ENCODE peak calls at places on chromosomes 11 and 22, in five cellular contexts. One of them, this sample, is unnamed.

GRCh38 chr11:65663634-65664200 is 1.0 kb upstream of the RELA start:
- DNase-seq in kidney epithelial cell: no peak
- DNase-seq in fibroblast of the aortic adventitia: peak
- DNase-seq in GM23338: peak
- DNase-seq in AG10803: peak
- DNase-seq in this sample: no peak

GRCh38 chr22:32218470-32218869 is 13.6 kb upstream of the RFPL2 start:
- DNase-seq in fibroblast of the aortic adventitia: no peak
- DNase-seq in GM23338: no peak
- DNase-seq in kidney epithelial cell: no peak
- DNase-seq in AG10803: no peak
- DNase-seq in this sample: no peak

GRCh38 chr11:120354779-120355178 is 18.6 kb downstream of the ARHGEF12 start:
- DNase-seq in AG10803: no peak
- DNase-seq in kidney epithelial cell: no peak
- DNase-seq in fibroblast of the aortic adventitia: no peak
- DNase-seq in GM23338: no peak
- DNase-seq in this sample: no peak

GRCh38 chr11:76030286-76030685 is 176.0 kb downstream of the WNT11 start:
- DNase-seq in kidney epithelial cell: peak
- DNase-seq in fibroblast of the aortic adventitia: peak
- DNase-seq in AG10803: no peak
- DNase-seq in GM23338: peak
- DNase-seq in this sample: no peak

GRCh38 chr11:3109921-3110706 is 52.9 kb upstream of the CARS1 start:
- DNase-seq in GM23338: peak
- DNase-seq in kidney epithelial cell: no peak
- DNase-seq in AG10803: peak
- DNase-seq in fibroblast of the aortic adventitia: peak
- DNase-seq in this sample: no peak

GRCh38 chr11:15810079-15810478 is 546.3 kb downstream of the SOX6 start:
- DNase-seq in fibroblast of the aortic adventitia: no peak
- DNase-seq in GM23338: no peak
- DNase-seq in AG10803: no peak
- DNase-seq in kidney epithelial cell: no peak
- DNase-seq in this sample: no peak

GRCh38 chr11:104609297-104609696 is 289.0 kb downstream of the CASP12 start:
- DNase-seq in GM23338: peak
- DNase-seq in AG10803: peak
- DNase-seq in fibroblast of the aortic adventitia: peak
- DNase-seq in kidney epithelial cell: no peak
- DNase-seq in this sample: no peak

GRCh38 chr22:23938328-23939016 is 22.5 kb downstream of the GSTT2B start:
- DNase-seq in kidney epithelial cell: no peak
- DNase-seq in AG10803: no peak
- DNase-seq in fibroblast of the aortic adventitia: no peak
- DNase-seq in GM23338: no peak
- DNase-seq in this sample: no peak

GRCh38 chr11:68684385-68685356 is at the start of gene GAL:
- DNase-seq in fibroblast of the aortic adventitia: no peak
- DNase-seq in kidney epithelial cell: no peak
- DNase-seq in AG10803: no peak
- DNase-seq in GM23338: peak
- DNase-seq in this sample: no peak

GRCh38 chr11:109037856-109038780 is 373.2 kb downstream of the DDX10 start:
- DNase-seq in AG10803: peak
- DNase-seq in kidney epithelial cell: no peak
- DNase-seq in fibroblast of the aortic adventitia: peak
- DNase-seq in GM23338: no peak
- DNase-seq in this sample: no peak

GRCh38 chr11:61472868-61473267 is 35.7 kb upstream of the LRRC10B start:
- DNase-seq in fibroblast of the aortic adventitia: peak
- DNase-seq in kidney epithelial cell: no peak
- DNase-seq in GM23338: no peak
- DNase-seq in AG10803: peak
- DNase-seq in this sample: no peak

GRCh38 chr11:22479133-22479690 is 141.0 kb downstream of the SLC17A6 start:
- DNase-seq in GM23338: no peak
- DNase-seq in fibroblast of the aortic adventitia: no peak
- DNase-seq in kidney epithelial cell: no peak
- DNase-seq in AG10803: peak
- DNase-seq in this sample: no peak

GRCh38 chr11:131760191-131760951 is 390.0 kb downstream of the NTM start:
- DNase-seq in fibroblast of the aortic adventitia: peak
- DNase-seq in AG10803: peak
- DNase-seq in kidney epithelial cell: no peak
- DNase-seq in GM23338: peak
- DNase-seq in this sample: no peak

GRCh38 chr11:32113200-32113599 is 22.3 kb downstream of the RCN1 start:
- DNase-seq in AG10803: no peak
- DNase-seq in GM23338: no peak
- DNase-seq in kidney epithelial cell: no peak
- DNase-seq in fibroblast of the aortic adventitia: no peak
- DNase-seq in this sample: no peak

GRCh38 chr22:45880732-45881523 is 96.0 kb downstream of the WNT7B start:
- DNase-seq in GM23338: peak
- DNase-seq in kidney epithelial cell: no peak
- DNase-seq in fibroblast of the aortic adventitia: no peak
- DNase-seq in AG10803: no peak
- DNase-seq in this sample: no peak
- H3K4me3 ChIP-seq in GM23338: no peak
- H3K4me3 ChIP-seq in kidney epithelial cell: no peak
- H3K4me3 ChIP-seq in fibroblast of the aortic adventitia: no peak
- H3K4me3 ChIP-seq in AG10803: no peak
- H3K4me3 ChIP-seq in this sample: no peak

DNA sequence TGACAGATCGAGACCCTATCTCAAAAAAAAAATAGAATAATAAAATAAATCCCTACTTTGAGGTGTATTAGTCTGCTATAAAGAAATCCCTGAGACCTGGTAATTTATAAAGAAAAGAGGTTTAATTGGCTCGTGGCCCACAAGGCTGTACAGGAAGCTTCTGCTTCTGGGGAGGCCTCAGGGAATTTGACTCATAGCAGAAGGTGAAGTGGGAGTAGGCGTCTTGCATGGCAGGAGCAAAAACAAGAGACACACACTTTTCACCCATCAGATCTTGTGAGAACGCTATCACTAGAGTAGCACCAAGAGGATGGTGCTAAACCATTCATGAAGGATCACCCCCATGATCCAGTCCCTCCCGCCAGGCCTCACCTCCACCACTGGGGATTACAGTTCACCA is 29.2 kb downstream of the CDPF1 start:
- DNase-seq in AG10803: no peak
- DNase-seq in GM23338: no peak
- DNase-seq in fibroblast of the aortic adventitia: no peak
- DNase-seq in kidney epithelial cell: no peak
- DNase-seq in this sample: no peak
- H3K4me3 ChIP-seq in AG10803: no peak
- H3K4me3 ChIP-seq in GM23338: no peak
- H3K4me3 ChIP-seq in fibroblast of the aortic adventitia: no peak
- H3K4me3 ChIP-seq in kidney epithelial cell: no peak
- H3K4me3 ChIP-seq in this sample: no peak

DNA sequence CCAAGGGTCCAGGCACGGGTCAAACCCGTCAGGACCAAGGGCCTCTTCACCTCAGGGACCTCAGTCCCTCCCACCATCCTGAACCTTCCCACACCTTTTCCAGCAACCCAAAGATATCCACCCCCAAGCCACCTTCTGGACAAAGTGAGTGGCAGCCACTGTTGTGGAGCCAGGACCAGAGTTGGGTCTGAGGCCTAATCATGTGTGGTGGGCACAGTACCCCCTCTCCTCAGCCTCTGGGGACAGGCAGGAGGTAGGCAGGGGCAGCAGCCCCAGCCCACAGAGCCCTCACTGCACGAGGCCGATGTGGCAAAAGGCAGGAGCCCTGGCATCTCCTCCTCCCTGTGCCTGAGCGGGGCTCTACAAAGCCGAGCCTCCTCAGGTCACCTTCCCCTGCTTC is 2.5 kb downstream of the KCNJ11 start:
- DNase-seq in kidney epithelial cell: no peak
- DNase-seq in fibroblast of the aortic adventitia: no peak
- DNase-seq in AG10803: no peak
- DNase-seq in GM23338: no peak
- DNase-seq in this sample: no peak
- H3K4me3 ChIP-seq in kidney epithelial cell: no peak
- H3K4me3 ChIP-seq in fibroblast of the aortic adventitia: no peak
- H3K4me3 ChIP-seq in AG10803: no peak
- H3K4me3 ChIP-seq in GM23338: no peak
- H3K4me3 ChIP-seq in this sample: no peak

DNA sequence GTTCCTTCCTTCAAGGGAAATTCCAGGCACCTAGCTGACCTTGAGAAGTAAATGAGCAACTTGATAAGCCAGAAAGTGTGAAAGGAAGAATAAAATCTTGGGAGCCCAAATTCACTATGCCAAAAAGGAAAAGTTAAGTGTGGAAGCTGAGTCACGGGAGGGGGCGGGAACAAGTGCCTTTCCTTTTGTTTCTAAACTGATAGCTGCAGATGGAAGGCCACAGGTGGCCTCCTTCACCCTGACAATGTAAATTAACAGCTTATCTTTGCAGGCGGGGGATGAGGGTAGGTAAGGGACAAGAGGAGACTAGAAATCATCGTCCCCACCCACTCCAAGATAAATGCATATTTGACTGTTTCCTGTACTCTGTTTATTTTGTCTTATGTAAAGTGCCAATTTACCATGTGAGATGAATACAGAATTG is 36.4 kb upstream of the TREH start:
- DNase-seq in GM23338: peak
- DNase-seq in AG10803: no peak
- DNase-seq in fibroblast of the aortic adventitia: peak
- DNase-seq in kidney epithelial cell: no peak
- DNase-seq in this sample: no peak
- H3K4me3 ChIP-seq in GM23338: peak
- H3K4me3 ChIP-seq in AG10803: no peak
- H3K4me3 ChIP-seq in fibroblast of the aortic adventitia: no peak
- H3K4me3 ChIP-seq in kidney epithelial cell: no peak
- H3K4me3 ChIP-seq in this sample: no peak

GRCh38 chr22:44026066-44026629 is 2.0 kb downstream of the PARVB start:
- DNase-seq in GM23338: no peak
- DNase-seq in kidney epithelial cell: no peak
- DNase-seq in fibroblast of the aortic adventitia: no peak
- DNase-seq in AG10803: peak
- DNase-seq in this sample: no peak
- H3K4me3 ChIP-seq in GM23338: no peak
- H3K4me3 ChIP-seq in kidney epithelial cell: no peak
- H3K4me3 ChIP-seq in fibroblast of the aortic adventitia: no peak
- H3K4me3 ChIP-seq in AG10803: peak
- H3K4me3 ChIP-seq in this sample: no peak

DNA sequence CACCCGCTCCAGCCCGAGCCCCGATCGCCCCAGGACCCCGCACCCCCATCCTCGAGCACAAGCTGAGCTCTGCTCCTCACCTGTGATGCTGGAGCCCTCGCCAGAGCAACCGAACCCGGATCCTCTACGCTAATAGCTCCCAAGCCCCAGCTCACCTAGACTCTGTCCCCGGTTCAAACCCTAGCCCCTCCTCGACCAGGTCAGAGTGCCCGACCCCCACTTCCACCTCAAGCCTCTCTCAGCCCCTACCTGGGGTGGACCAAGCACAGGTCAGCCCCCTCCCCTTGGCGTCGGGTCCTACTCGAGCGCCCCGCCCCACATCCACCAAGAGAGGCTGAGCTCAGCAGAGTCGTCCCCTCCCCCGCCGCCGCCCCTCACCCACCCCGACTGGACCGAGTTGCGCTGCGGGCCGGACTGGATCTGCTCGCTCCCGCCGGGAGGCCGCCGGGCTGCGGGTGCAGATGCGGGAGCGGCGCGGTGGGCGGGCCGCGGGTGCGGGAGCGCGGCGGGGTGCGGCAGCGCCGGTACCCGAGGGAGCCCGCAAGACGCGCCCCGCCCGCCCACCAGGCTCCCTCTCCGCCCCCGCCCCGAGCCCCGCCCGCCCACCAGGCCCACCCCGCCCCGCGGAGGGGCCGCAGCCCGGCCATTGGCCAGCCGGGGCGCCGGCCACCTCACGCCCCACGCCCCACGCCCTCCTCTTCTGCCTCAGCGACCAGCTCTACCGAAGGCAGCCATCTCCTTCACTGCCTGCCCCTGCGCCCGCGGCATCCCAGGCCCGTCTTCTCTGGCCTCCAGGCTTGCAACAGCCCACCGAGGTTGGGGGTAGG is 577 bp upstream of the DKK3 start:
- DNase-seq in GM23338: peak
- DNase-seq in fibroblast of the aortic adventitia: no peak
- DNase-seq in kidney epithelial cell: no peak
- DNase-seq in AG10803: peak
- DNase-seq in this sample: no peak
- H3K4me3 ChIP-seq in GM23338: peak
- H3K4me3 ChIP-seq in fibroblast of the aortic adventitia: peak
- H3K4me3 ChIP-seq in kidney epithelial cell: peak
- H3K4me3 ChIP-seq in AG10803: peak
- H3K4me3 ChIP-seq in this sample: peak

GRCh38 chr11:7576671-7577225 is 62.9 kb downstream of the PPFIBP2 start:
- DNase-seq in GM23338: peak
- DNase-seq in kidney epithelial cell: no peak
- DNase-seq in fibroblast of the aortic adventitia: peak
- DNase-seq in AG10803: peak
- DNase-seq in this sample: no peak
- H3K4me3 ChIP-seq in GM23338: peak
- H3K4me3 ChIP-seq in kidney epithelial cell: no peak
- H3K4me3 ChIP-seq in fibroblast of the aortic adventitia: peak
- H3K4me3 ChIP-seq in AG10803: peak
- H3K4me3 ChIP-seq in this sample: no peak

GRCh38 chr11:43797337-43797736 is 83.3 kb upstream of the ALKBH3 start:
- DNase-seq in GM23338: no peak
- DNase-seq in fibroblast of the aortic adventitia: no peak
- DNase-seq in AG10803: no peak
- DNase-seq in kidney epithelial cell: no peak
- DNase-seq in this sample: no peak

GRCh38 chr11:43802509-43802908 is 78.1 kb upstream of the ALKBH3 start:
- DNase-seq in GM23338: peak
- DNase-seq in kidney epithelial cell: no peak
- DNase-seq in fibroblast of the aortic adventitia: peak
- DNase-seq in AG10803: no peak
- DNase-seq in this sample: no peak

GRCh38 chr11:43803766-43804165 is 76.9 kb upstream of the ALKBH3 start:
- DNase-seq in AG10803: no peak
- DNase-seq in GM23338: no peak
- DNase-seq in fibroblast of the aortic adventitia: no peak
- DNase-seq in kidney epithelial cell: no peak
- DNase-seq in this sample: no peak

DNA sequence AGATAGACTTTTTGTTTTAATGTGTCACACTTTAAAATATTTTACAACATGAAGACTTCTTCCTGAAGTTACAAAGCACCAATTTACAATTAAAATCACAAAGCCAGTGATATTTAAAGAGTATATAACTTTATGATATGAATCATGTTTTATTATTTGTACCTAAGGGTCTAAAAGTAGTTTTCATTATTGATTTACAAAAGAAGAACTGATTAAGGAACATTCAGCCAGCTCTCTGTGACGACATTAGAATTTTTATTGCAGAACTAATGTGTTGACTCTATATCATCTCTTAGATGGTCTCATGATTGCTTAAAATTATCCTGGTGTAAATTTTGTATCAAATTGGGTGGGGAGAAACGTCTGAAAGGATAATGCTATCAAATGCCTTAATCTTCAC is 82.8 kb upstream of the ALKBH3 start:
- DNase-seq in AG10803: no peak
- DNase-seq in GM23338: no peak
- DNase-seq in kidney epithelial cell: no peak
- DNase-seq in fibroblast of the aortic adventitia: no peak
- DNase-seq in this sample: no peak
- H3K4me3 ChIP-seq in AG10803: no peak
- H3K4me3 ChIP-seq in GM23338: no peak
- H3K4me3 ChIP-seq in kidney epithelial cell: no peak
- H3K4me3 ChIP-seq in fibroblast of the aortic adventitia: no peak
- H3K4me3 ChIP-seq in this sample: no peak

GRCh38 chr11:71999813-72000590 is 1.3 kb downstream of the IL18BP start:
- DNase-seq in GM23338: no peak
- DNase-seq in AG10803: no peak
- DNase-seq in kidney epithelial cell: no peak
- DNase-seq in fibroblast of the aortic adventitia: no peak
- DNase-seq in this sample: no peak
- H3K4me3 ChIP-seq in GM23338: no peak
- H3K4me3 ChIP-seq in AG10803: peak
- H3K4me3 ChIP-seq in kidney epithelial cell: no peak
- H3K4me3 ChIP-seq in fibroblast of the aortic adventitia: peak
- H3K4me3 ChIP-seq in this sample: no peak